ENCODE peak calls at places on chromosome 14, in eight cellular contexts. A is K562, Z is HepG2, K is A549, U is upper lobe of left lung, H is heart left ventricle, D is gastrocnemius medialis, C is body of pancreas. B is an unnamed sample.

GRCh38 chr14:32327255-32327961 is 1.7 kb upstream of the AKAP6 start:
- ATAC-seq in A (no peak), K (no peak), D (no peak), C (no peak), H (peak), U (no peak), Z (peak), B (no peak)

GRCh38 chr14:50619569-50620141 is 48.5 kb downstream of the SAV1 start:
- ATAC-seq in A (peak), Z (peak), H (no peak), C (peak), U (no peak), D (no peak), K (peak), B (no peak)

GRCh38 chr14:24944800-24945199 is 105.1 kb downstream of the STXBP6 start:
- ATAC-seq in H (no peak), Z (no peak), K (no peak), D (no peak), A (no peak), U (no peak), C (no peak), B (no peak)

GRCh38 chr14:85482549-85482948 is 47.4 kb upstream of the FLRT2 start:
- ATAC-seq in H (no peak), C (peak), U (no peak), Z (peak), A (no peak), D (no peak), K (no peak), B (no peak)

GRCh38 chr14:69325646-69326265 is 65.8 kb downstream of the GALNT16 start:
- ATAC-seq in H (no peak), Z (peak), A (peak), C (no peak), D (no peak), K (peak), U (no peak), B (no peak)

GRCh38 chr14:48748151-48748550 is 838.0 kb downstream of the RPS29 start:
- ATAC-seq in Z (no peak), H (no peak), U (no peak), D (no peak), C (no peak), K (no peak), A (no peak), B (no peak)

GRCh38 chr14:73760598-73761586 is 46.7 kb upstream of the PNMA1 start:
- ATAC-seq in U (no peak), A (no peak), K (no peak), D (no peak), Z (no peak), C (no peak), H (no peak), B (no peak)

GRCh38 chr14:50031534-50032313 is 84.6 kb downstream of the VCPKMT start:
- ATAC-seq in K (no peak), D (peak), C (peak), A (no peak), U (no peak), Z (peak), H (peak), B (peak)

GRCh38 chr14:73833530-73834257 is 17.9 kb upstream of the PTGR2 start:
- ATAC-seq in Z (peak), A (no peak), D (no peak), U (no peak), H (peak), C (peak), K (peak), B (no peak)

GRCh38 chr14:69129264-69129880 is 23.5 kb downstream of the DCAF5 start:
- ATAC-seq in A (peak), H (peak), C (peak), D (peak), Z (peak), U (peak), K (peak), B (peak)

GRCh38 chr14:51395361-51395849 is 155.4 kb downstream of the TMX1 start:
- ATAC-seq in K (no peak), U (peak), H (peak), D (peak), Z (peak), C (peak), A (no peak), B (peak)

GRCh38 chr14:67668559-67668958 is 5.9 kb downstream of the VTI1B start:
- ATAC-seq in D (no peak), U (no peak), K (no peak), Z (no peak), H (no peak), A (no peak), C (no peak), B (no peak)

DNA sequence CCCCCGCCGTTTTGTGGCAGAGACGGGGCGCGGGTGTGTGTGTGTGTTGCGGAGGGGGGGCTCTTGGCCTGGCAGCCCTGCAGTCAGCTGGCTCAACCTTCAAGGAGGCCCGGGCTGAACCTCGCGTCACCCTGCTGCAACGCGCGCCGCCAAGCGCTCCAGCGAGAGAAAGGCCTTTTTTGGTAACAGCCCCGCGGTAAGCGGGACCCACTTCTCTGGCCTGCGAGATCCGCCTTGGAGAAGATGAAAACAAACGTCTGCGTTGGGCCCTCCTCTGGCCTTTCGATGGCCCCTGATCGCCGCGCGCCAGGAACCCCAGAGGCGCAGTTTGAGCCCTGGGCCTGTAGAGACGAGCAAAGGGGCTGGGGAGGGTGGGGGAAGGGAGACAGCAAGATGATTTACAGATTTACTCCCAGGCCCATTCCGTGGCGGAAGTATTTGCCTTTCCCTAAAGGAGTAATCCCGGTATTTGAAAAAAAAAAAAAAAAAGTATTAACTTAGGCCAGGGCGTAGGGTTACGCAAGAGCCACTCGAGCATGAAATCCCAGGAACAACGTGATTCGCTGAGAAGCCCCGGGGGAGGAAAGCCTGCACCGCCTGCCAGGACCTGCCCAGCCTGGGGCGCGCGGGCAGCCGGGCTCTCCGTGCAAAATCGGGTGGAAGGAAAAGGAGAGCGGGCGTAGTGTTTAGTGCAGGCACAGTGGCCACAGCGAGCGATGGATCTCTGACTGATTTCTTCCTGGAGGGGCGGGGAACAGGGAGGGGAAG is 4.5 kb upstream of the IRF2BPL start:
- ATAC-seq in D (peak), C (peak), A (no peak), K (peak), Z (peak), U (peak), H (peak), B (peak)
- TF ChIP-seq POLR2A in D (no peak), C (peak), A (no peak), K (peak), Z (peak), U (peak), H (peak), B (peak)

DNA sequence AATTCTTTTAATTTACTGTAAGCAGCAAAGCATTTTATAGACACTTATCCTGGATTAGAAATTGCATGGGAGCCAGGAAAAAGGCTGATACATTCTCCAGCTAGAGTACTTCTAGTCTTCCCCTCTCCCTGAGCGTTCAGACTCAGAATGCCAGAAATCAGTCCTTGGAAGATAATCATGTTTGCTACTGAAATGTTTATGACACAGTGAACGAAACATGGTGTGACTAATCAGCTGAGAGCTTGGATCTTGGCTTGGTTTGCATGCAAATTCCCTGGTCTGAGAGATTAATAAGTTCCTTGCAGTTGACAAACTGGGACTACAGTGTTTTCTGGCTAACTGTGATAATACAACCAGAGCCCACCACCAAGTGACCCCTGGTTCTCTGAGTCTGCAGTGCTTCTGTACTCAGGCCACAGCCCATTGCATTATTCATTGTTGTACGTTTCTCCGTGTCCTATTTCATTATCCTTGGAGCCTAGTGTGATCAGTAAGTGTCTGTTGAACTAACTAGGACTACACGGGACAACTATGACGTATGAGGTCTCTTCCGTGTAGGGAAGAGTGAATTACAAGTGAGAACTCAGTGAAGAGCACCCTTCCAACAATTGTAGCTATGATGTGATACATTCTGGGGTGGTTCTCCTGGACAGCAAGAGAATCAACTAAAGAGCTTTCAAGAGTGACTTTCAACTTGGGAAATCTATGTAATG is 34.6 kb upstream of the EVL start:
- ATAC-seq in D (peak), C (peak), H (peak), K (peak), A (no peak), Z (no peak), U (no peak), B (peak)
- H3K4me3 ChIP-seq in D (no peak), C (no peak), H (no peak), K (peak), A (no peak), Z (no peak), U (no peak), B (no peak)

DNA sequence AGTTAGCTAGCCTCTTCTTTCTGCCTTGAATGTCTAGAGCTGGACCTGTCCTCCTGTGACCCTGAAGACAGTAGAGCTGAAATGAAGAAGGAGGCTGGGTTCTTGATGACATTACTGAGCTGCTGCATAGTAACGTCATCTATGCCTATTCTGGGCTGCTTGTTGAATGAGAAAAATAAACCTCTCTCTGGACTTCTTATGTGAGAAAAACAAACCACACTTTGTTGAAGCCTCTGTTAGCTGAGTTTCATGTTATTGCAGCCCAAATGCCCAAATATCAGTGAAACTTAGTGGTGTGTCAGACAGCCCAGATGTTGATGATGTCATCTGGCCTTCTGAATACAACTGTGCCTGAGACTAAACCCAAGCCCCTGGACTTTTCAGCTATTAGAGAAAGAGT is 67.0 kb upstream of the MAX start:
- ATAC-seq in A (no peak), K (no peak), H (peak), U (no peak), D (peak), Z (no peak), C (no peak), B (peak)
- TF ChIP-seq POLR2A in A (no peak), K (no peak), H (no peak), U (no peak), D (no peak), Z (no peak), C (no peak), B (no peak)

GRCh38 chr14:75720828-75721227 is 59.8 kb downstream of the TTLL5 start:
- ATAC-seq in H (peak), U (no peak), C (peak), D (no peak), Z (no peak), A (no peak), K (no peak), B (peak)
- H3K4me3 ChIP-seq in H (no peak), U (no peak), C (no peak), D (no peak), Z (no peak), A (no peak), K (no peak), B (peak)

DNA sequence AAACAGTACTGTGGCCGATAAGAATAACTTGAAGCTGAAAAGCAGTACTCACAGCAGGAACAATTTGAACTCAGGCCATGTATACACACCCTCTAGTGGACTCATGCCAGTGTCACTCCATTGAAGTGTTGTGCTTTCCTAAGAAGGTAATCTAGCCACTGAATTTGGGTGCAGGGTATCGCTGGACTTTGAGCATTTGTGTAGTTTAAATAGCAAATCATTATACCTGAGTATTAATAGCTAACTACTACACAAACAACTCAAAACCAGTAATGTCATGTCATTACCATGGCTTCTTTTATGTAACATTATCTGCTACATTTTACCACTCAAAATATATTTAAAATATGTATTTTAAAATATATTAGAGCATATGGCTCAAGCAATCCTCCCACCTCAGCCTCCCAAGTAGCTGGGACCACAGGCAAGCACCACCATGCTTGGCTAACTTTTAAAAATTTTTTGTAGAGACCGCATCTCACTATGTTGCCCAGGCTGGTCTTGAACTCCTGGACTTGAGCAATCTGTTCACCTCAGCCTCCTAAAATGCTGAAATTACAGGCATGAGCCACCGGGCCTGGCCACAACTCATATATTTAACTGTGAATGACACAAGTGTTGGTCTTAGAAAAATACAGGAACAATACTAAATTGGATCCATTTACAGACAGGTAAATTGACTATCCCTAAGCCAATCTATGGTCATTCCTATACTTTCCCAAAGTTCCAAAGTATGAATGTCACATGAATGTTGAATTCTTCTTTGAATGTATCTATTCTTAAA is 25.6 kb upstream of the ARID4A start:
- ATAC-seq in C (peak), Z (peak), A (peak), D (peak), H (peak), K (peak), U (peak), B (peak)
- TF ChIP-seq POLR2A in C (no peak), Z (peak), A (peak), D (no peak), H (no peak), K (no peak), U (no peak), B (no peak)

DNA sequence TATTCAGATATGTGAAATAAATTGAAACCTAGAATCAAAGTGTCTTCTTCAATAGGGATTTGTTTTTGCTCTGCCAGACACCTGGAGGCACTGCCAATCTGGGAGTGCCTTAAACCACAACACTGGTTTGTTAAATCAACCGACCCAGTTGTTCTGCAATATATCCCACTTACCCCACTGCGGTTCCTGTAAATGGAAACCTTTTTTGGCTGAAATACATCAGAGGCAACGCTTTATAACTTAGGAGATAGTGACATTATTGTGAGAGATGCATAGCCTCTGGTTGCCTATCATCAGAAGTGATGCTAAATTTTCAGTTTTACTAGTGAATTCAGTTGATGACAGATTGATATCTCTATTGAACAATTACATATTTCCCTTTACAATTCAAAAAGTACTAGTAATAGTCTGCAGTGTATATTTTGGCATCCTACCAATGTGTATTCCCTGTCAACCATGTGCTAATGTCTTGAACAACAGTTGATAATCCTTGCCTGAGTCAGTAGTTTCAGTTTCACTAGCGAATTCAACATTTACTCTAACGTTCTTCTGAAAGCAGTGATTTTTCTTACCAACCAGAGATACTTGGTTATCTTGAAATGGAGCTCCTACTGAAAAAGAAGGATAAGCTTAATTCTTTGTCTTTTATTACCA is 30.5 kb downstream of the PPP2R5C start:
- ATAC-seq in Z (no peak), D (peak), C (peak), A (no peak), K (no peak), U (no peak), H (no peak), B (peak)
- H3K4me3 ChIP-seq in Z (no peak), D (peak), C (no peak), A (no peak), K (no peak), U (peak), H (peak), B (peak)

GRCh38 chr14:92651106-92651792 is 97.2 kb downstream of the LGMN start:
- ATAC-seq in A (no peak), C (no peak), K (no peak), D (no peak), H (peak), Z (no peak), U (peak), B (no peak)

GRCh38 chr14:92651793-92652382 is 96.5 kb downstream of the LGMN start:
- ATAC-seq in H (peak), C (no peak), Z (no peak), D (no peak), K (no peak), U (peak), A (no peak), B (no peak)

GRCh38 chr14:92654206-92654901 is 94.1 kb downstream of the LGMN start:
- ATAC-seq in H (no peak), Z (no peak), K (no peak), A (no peak), D (no peak), C (no peak), U (no peak), B (no peak)

GRCh38 chr14:92652413-92653151 is 95.8 kb downstream of the LGMN start:
- ATAC-seq in U (no peak), H (peak), Z (no peak), A (no peak), C (no peak), K (no peak), D (no peak), B (no peak)

GRCh38 chr14:92653162-92653651 is 95.2 kb downstream of the LGMN start:
- ATAC-seq in Z (no peak), H (no peak), A (no peak), C (no peak), D (no peak), K (no peak), U (no peak), B (no peak)
- TF ChIP-seq POLR2A in Z (no peak), H (no peak), A (no peak), C (no peak), D (no peak), K (no peak), U (no peak), B (no peak)

DNA sequence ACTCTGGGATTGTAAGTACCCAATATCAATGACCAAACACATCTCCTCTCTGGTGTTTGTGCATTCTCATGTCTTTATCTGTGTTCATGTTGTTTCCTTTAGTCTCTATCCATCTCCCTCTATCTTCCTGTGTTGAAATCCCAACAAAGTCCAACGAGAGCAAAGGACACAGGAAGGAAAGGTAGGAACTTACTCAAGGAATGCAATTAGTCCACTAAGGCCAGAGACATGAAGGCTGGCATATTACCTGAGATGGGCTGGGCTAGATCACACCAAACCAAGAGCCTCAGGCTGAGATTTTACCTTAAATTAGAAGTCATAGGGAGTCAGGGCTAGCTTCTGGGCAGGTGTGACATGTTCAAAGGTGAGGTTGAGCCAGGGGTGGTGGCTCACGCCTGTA is 14.3 kb upstream of the LGALS3 start:
- ATAC-seq in H (no peak), A (no peak), U (no peak), K (no peak), D (no peak), C (no peak), Z (peak), B (no peak)
- H3K4me3 ChIP-seq in H (no peak), A (no peak), U (no peak), K (no peak), D (no peak), C (no peak), Z (no peak), B (no peak)

B was measured in gastroesophageal sphincter.